ENCODE peak calls at places on chromosomes 6 and 20, in eight cellular contexts. W is effector memory CD4-positive, alpha-beta T cell; X is kidney; T is mucosa of descending colon; A is AG09309; F is coronary artery; Z is cardiac fibroblast; C is suprapubic skin. M is an unnamed sample.

GRCh38 chr20:46209930-46210671 is 92.0 kb downstream of the CD40 start:
- DNase-seq in W (no peak), X (peak), T (no peak), A (no peak), F (no peak), Z (no peak), C (no peak), M (no peak)

GRCh38 chr20:4332466-4332865 is 317.1 kb upstream of the RNF24 start:
- DNase-seq in W (no peak), X (no peak), T (no peak), A (no peak), F (no peak), Z (no peak), C (no peak), M (no peak)

GRCh38 chr6:100810015-100810414 is 71.1 kb downstream of the ASCC3 start:
- DNase-seq in W (no peak), X (no peak), T (no peak), A (no peak), F (no peak), Z (no peak), C (no peak), M (no peak)

GRCh38 chr20:432677-433299 is 24.7 kb downstream of the RBCK1 start:
- DNase-seq in W (no peak), X (no peak), T (no peak), A (no peak), F (no peak), Z (no peak), C (no peak), M (no peak)

GRCh38 chr6:56517155-56517745 is 125.4 kb downstream of the DST start:
- DNase-seq in W (no peak), X (no peak), T (no peak), A (no peak), F (no peak), Z (peak), C (no peak), M (peak)

GRCh38 chr20:60062431-60063336 is 104.5 kb downstream of the CDH26 start:
- DNase-seq in W (no peak), X (peak), T (no peak), A (peak), F (no peak), Z (peak), C (no peak), M (peak)

GRCh38 chr6:46015119-46015968 is at the start of gene CLIC5:
- DNase-seq in W (no peak), X (peak), T (peak), A (no peak), F (no peak), Z (no peak), C (no peak), M (no peak)

GRCh38 chr6:19193624-19194023 is 643.5 kb upstream of the ID4 start:
- DNase-seq in W (no peak), X (no peak), T (no peak), A (no peak), F (no peak), Z (no peak), C (no peak), M (no peak)

GRCh38 chr6:87199787-87200186 is 44.4 kb downstream of the ZNF292 start:
- DNase-seq in W (no peak), X (no peak), T (no peak), A (no peak), F (no peak), Z (no peak), C (no peak), M (no peak)

GRCh38 chr20:41533537-41534136 is 84.5 kb downstream of the CHD6 start:
- DNase-seq in W (no peak), X (no peak), T (no peak), A (no peak), F (no peak), Z (no peak), C (no peak), M (no peak)

GRCh38 chr20:4476903-4477302 is 244.8 kb upstream of the PRND start:
- DNase-seq in W (no peak), X (no peak), T (no peak), A (no peak), F (no peak), Z (peak), C (no peak), M (no peak)

GRCh38 chr6:34743625-34744293 is 13.5 kb upstream of the SNRPC start:
- DNase-seq in W (no peak), X (no peak), T (no peak), A (no peak), F (no peak), Z (no peak), C (peak), M (no peak)

GRCh38 chr6:46035242-46035641 is 19.6 kb upstream of the CLIC5 start:
- DNase-seq in W (no peak), X (no peak), T (no peak), A (no peak), F (no peak), Z (no peak), C (no peak), M (no peak)

GRCh38 chr6:107616776-107617175 is 126.9 kb downstream of the SOBP start:
- DNase-seq in W (no peak), X (no peak), T (no peak), A (no peak), F (no peak), Z (no peak), C (no peak), M (no peak)

GRCh38 chr20:64236137-64237088 is 19.1 kb upstream of the PCMTD2 start:
- DNase-seq in W (no peak), X (peak), T (no peak), A (no peak), F (no peak), Z (no peak), C (no peak), M (no peak)

GRCh38 chr6:33620158-33620583 is 951 bp upstream of the ITPR3 start:
- DNase-seq in W (no peak), X (peak), T (peak), A (no peak), F (no peak), Z (no peak), C (no peak), M (no peak)

GRCh38 chr20:63155266-63156165 is 60.4 kb downstream of the YTHDF1 start:
- DNase-seq in W (no peak), X (peak), T (peak), A (no peak), F (no peak), Z (no peak), C (no peak), M (no peak)

GRCh38 chr6:153170511-153170910 is 39.4 kb upstream of the RGS17 start:
- DNase-seq in W (no peak), X (no peak), T (no peak), A (no peak), F (no peak), Z (peak), C (no peak), M (peak)

GRCh38 chr6:83055366-83055964 is 10.2 kb downstream of the UBE3D start:
- DNase-seq in W (peak), X (no peak), T (no peak), A (peak), F (no peak), Z (peak), C (no peak), M (no peak)

GRCh38 chr6:157187182-157188093 is 135.9 kb downstream of the TMEM242 start:
- DNase-seq in W (no peak), X (no peak), T (no peak), A (no peak), F (no peak), Z (no peak), C (no peak), M (no peak)

GRCh38 chr6:121485359-121485809 is 49.9 kb downstream of the GJA1 start:
- DNase-seq in W (no peak), X (no peak), T (no peak), A (peak), F (no peak), Z (peak), C (no peak), M (no peak)

GRCh38 chr20:16821211-16822089 is 73.3 kb downstream of the OTOR start:
- DNase-seq in W (no peak), X (no peak), T (no peak), A (no peak), F (no peak), Z (peak), C (no peak), M (no peak)

GRCh38 chr6:158648682-158649131 is 1.1 kb upstream of the SYTL3 start:
- DNase-seq in W (no peak), X (peak), T (no peak), A (no peak), F (no peak), Z (peak), C (no peak), M (peak)

GRCh38 chr20:20215976-20216727 is 151.8 kb upstream of the INSM1 start:
- DNase-seq in W (no peak), X (no peak), T (no peak), A (no peak), F (no peak), Z (no peak), C (no peak), M (no peak)
- H3K4me3 ChIP-seq in W (no peak), X (no peak), T (no peak), A (no peak), F (no peak), Z (no peak), C (no peak), M (no peak)

GRCh38 chr6:111612379-111612778 is 6.7 kb upstream of the TRAF3IP2 start:
- DNase-seq in W (no peak), X (no peak), T (no peak), A (no peak), F (no peak), Z (no peak), C (no peak), M (no peak)
- H3K4me3 ChIP-seq in W (no peak), X (no peak), T (no peak), A (no peak), F (no peak), Z (no peak), C (no peak), M (no peak)

DNA sequence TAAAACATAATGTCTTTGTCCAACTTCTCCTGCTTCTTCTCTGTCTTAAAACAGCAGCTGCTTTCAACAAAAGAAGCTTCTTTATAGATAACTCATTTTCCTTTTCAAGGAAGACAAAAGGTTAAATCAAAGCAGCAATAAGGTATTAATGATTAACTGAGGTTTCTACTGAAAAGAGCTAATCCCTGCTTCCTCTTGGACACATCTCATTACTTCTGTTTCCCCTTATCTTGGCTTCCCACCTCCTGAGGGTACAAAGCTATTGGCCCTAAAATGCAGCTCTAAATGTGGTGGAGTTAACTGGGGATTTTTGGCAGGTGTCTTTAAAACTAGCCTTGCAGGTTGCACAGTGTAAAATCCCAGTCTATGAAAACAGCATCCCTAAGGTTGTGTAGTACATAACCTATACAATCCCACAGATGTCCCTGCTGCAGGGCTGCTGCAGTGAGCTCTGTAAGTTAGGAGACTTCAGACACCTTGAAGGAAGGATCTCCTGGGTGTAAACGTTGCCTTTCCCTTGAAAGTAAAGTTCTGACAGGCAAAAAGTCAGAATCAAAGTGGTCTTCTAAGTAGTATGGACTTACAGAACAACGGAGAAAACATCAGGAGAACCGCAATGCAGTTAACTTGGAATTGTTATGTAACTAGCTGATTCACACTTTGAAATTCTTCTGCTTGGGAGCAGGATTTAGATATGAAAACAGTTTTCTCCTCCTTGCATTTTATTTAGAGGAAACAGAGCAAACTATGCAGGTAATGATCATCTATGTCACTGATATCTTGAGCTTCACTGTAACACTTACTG is 71.7 kb upstream of the TRAF3IP2 start:
- DNase-seq in W (no peak), X (no peak), T (no peak), A (no peak), F (no peak), Z (no peak), C (no peak), M (no peak)
- H3K4me3 ChIP-seq in W (no peak), X (peak), T (no peak), A (no peak), F (no peak), Z (no peak), C (no peak), M (no peak)

DNA sequence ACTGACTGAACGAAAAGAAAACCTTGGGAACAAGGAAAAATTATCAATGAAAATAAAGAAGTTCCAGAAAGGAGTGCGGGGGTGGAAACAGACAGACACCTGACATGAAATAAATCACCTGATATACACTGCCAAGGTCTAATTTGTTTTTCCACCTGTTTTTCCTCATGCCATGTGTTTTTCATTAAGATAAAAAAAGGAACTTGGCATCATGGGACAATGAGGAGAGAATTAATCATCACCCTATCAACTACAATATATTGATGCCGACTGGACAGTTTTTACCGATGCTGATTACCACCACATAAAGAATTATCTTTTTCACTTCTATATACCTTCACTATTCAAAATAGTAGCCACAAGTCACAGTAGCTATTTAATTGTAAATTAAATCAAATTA is 233.2 kb downstream of the ARHGAP18 start:
- DNase-seq in W (no peak), X (no peak), T (no peak), A (no peak), F (no peak), Z (no peak), C (no peak), M (no peak)
- H3K4me3 ChIP-seq in W (no peak), X (no peak), T (no peak), A (no peak), F (no peak), Z (no peak), C (no peak), M (no peak)

GRCh38 chr6:30462482-30462881 is 26.8 kb upstream of the HLA-E start:
- DNase-seq in W (no peak), X (no peak), T (no peak), A (no peak), F (no peak), Z (no peak), C (no peak), M (no peak)

GRCh38 chr6:30463242-30463641 is 26.1 kb upstream of the HLA-E start:
- DNase-seq in W (no peak), X (no peak), T (no peak), A (no peak), F (peak), Z (no peak), C (no peak), M (no peak)

GRCh38 chr6:30463651-30464618 is 25.4 kb upstream of the HLA-E start:
- DNase-seq in W (peak), X (peak), T (peak), A (no peak), F (peak), Z (peak), C (no peak), M (no peak)

GRCh38 chr6:30459145-30459544 is 30.2 kb upstream of the HLA-E start:
- DNase-seq in W (no peak), X (no peak), T (no peak), A (no peak), F (no peak), Z (no peak), C (no peak), M (no peak)

GRCh38 chr6:30461055-30461454 is 28.3 kb upstream of the HLA-E start:
- DNase-seq in W (no peak), X (no peak), T (no peak), A (no peak), F (peak), Z (no peak), C (no peak), M (no peak)
- H3K4me3 ChIP-seq in W (no peak), X (no peak), T (no peak), A (no peak), F (no peak), Z (no peak), C (no peak), M (no peak)